ENCODE peak calls at places on chromosomes 3 and 15, in nine cellular contexts. One of them, this sample, is unnamed.

GRCh38 chr15:62163847-62164499 is 1.1 kb downstream of the C2CD4B start:
- DNase-seq in aorta: no peak
- DNase-seq in HCT116: no peak
- DNase-seq in fibroblast of lung: no peak
- DNase-seq in AG04449: no peak
- DNase-seq in stomach: peak
- DNase-seq in foreskin fibroblast: peak
- DNase-seq in GM23338: peak
- DNase-seq in CD8-positive, alpha-beta T cell: no peak
- DNase-seq in this sample: no peak

GRCh38 chr15:91860498-91860897 is 7.0 kb downstream of the SLCO3A1 start:
- DNase-seq in CD8-positive, alpha-beta T cell: no peak
- DNase-seq in aorta: no peak
- DNase-seq in GM23338: no peak
- DNase-seq in HCT116: no peak
- DNase-seq in fibroblast of lung: no peak
- DNase-seq in AG04449: no peak
- DNase-seq in foreskin fibroblast: no peak
- DNase-seq in stomach: no peak
- DNase-seq in this sample: no peak

GRCh38 chr15:29968099-29968892 is 114.5 kb upstream of the GOLGA8J start:
- DNase-seq in foreskin fibroblast: peak
- DNase-seq in AG04449: no peak
- DNase-seq in CD8-positive, alpha-beta T cell: no peak
- DNase-seq in stomach: no peak
- DNase-seq in fibroblast of lung: no peak
- DNase-seq in HCT116: no peak
- DNase-seq in GM23338: peak
- DNase-seq in aorta: no peak
- DNase-seq in this sample: no peak

GRCh38 chr3:41881233-41881821 is 80.6 kb downstream of the ULK4 start:
- DNase-seq in foreskin fibroblast: peak
- DNase-seq in GM23338: peak
- DNase-seq in HCT116: no peak
- DNase-seq in stomach: no peak
- DNase-seq in fibroblast of lung: peak
- DNase-seq in CD8-positive, alpha-beta T cell: no peak
- DNase-seq in AG04449: no peak
- DNase-seq in aorta: no peak
- DNase-seq in this sample: peak

GRCh38 chr3:49534581-49535495 is 19.4 kb upstream of the BSN start:
- DNase-seq in CD8-positive, alpha-beta T cell: no peak
- DNase-seq in AG04449: no peak
- DNase-seq in foreskin fibroblast: peak
- DNase-seq in fibroblast of lung: no peak
- DNase-seq in aorta: no peak
- DNase-seq in GM23338: peak
- DNase-seq in stomach: peak
- DNase-seq in HCT116: no peak
- DNase-seq in this sample: no peak

GRCh38 chr15:67133738-67134576 is 68.6 kb downstream of the SMAD3 start:
- DNase-seq in CD8-positive, alpha-beta T cell: peak
- DNase-seq in stomach: no peak
- DNase-seq in AG04449: no peak
- DNase-seq in foreskin fibroblast: peak
- DNase-seq in GM23338: peak
- DNase-seq in HCT116: no peak
- DNase-seq in fibroblast of lung: no peak
- DNase-seq in aorta: no peak
- DNase-seq in this sample: peak

GRCh38 chr3:58874248-58874741 is 175.5 kb downstream of the CFAP20DC start:
- DNase-seq in GM23338: no peak
- DNase-seq in CD8-positive, alpha-beta T cell: no peak
- DNase-seq in fibroblast of lung: no peak
- DNase-seq in aorta: no peak
- DNase-seq in foreskin fibroblast: no peak
- DNase-seq in AG04449: no peak
- DNase-seq in stomach: no peak
- DNase-seq in HCT116: peak
- DNase-seq in this sample: no peak

GRCh38 chr3:30227571-30228301 is 378.7 kb upstream of the TGFBR2 start:
- DNase-seq in HCT116: peak
- DNase-seq in fibroblast of lung: peak
- DNase-seq in aorta: no peak
- DNase-seq in AG04449: peak
- DNase-seq in GM23338: no peak
- DNase-seq in CD8-positive, alpha-beta T cell: no peak
- DNase-seq in stomach: no peak
- DNase-seq in foreskin fibroblast: peak
- DNase-seq in this sample: peak

GRCh38 chr3:49602877-49603411 is 48.7 kb downstream of the BSN start:
- DNase-seq in HCT116: peak
- DNase-seq in fibroblast of lung: no peak
- DNase-seq in foreskin fibroblast: no peak
- DNase-seq in GM23338: no peak
- DNase-seq in AG04449: no peak
- DNase-seq in aorta: no peak
- DNase-seq in CD8-positive, alpha-beta T cell: peak
- DNase-seq in stomach: peak
- DNase-seq in this sample: no peak

GRCh38 chr3:54837964-54838363 is 89.9 kb downstream of the LRTM1 start:
- DNase-seq in foreskin fibroblast: peak
- DNase-seq in CD8-positive, alpha-beta T cell: no peak
- DNase-seq in GM23338: no peak
- DNase-seq in fibroblast of lung: peak
- DNase-seq in AG04449: no peak
- DNase-seq in stomach: no peak
- DNase-seq in aorta: no peak
- DNase-seq in HCT116: no peak
- DNase-seq in this sample: no peak

GRCh38 chr15:29740692-29741311 is 81.5 kb downstream of the TJP1 start:
- DNase-seq in fibroblast of lung: no peak
- DNase-seq in foreskin fibroblast: peak
- DNase-seq in CD8-positive, alpha-beta T cell: no peak
- DNase-seq in HCT116: no peak
- DNase-seq in AG04449: no peak
- DNase-seq in aorta: no peak
- DNase-seq in GM23338: peak
- DNase-seq in stomach: no peak
- DNase-seq in this sample: no peak

DNA sequence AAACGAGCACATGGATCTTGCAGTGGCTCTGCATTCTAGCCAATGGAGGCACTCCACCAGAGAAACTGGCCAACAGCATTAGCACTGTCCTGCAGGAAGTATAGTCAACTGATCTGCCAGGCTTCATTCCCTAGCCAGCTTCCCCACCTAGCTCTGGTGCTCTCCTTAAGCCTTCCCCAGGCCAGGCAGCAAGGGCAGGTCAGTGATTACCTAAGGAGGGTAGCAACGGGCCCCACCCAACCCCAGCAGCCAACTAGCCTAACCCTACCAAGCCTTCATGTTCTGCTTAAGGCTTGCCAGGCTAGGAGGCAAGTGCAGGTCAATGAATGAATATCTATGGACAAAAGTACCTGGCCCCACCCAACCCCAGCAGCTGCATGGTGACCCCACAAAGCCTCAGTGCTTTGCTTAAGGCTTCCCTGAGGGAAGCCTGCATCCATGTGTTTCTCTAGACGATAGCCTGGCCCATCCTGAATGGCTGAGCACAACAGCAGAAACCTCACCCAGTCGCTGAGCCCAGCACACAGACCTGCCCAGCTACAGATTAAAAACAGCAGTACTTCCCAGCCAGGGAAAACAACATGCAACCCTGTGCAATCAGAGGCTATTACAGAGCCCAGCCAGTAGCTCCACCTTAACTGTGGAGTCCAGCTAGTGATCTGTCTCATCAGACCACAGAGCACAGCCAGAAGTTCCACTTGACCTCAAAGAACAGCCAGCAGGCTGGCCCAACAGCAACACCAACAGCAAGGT is 28.5 kb downstream of the THBS1 start:
- DNase-seq in foreskin fibroblast: no peak
- DNase-seq in HCT116: no peak
- DNase-seq in GM23338: no peak
- DNase-seq in CD8-positive, alpha-beta T cell: no peak
- DNase-seq in AG04449: no peak
- DNase-seq in aorta: no peak
- DNase-seq in stomach: peak
- DNase-seq in fibroblast of lung: no peak
- DNase-seq in this sample: no peak
- H3K4me3 ChIP-seq in foreskin fibroblast: no peak
- H3K4me3 ChIP-seq in HCT116: no peak
- H3K4me3 ChIP-seq in GM23338: no peak
- H3K4me3 ChIP-seq in CD8-positive, alpha-beta T cell: no peak
- H3K4me3 ChIP-seq in AG04449: no peak
- H3K4me3 ChIP-seq in aorta: no peak
- H3K4me3 ChIP-seq in stomach: no peak
- H3K4me3 ChIP-seq in fibroblast of lung: no peak
- H3K4me3 ChIP-seq in this sample: no peak

GRCh38 chr3:186194451-186194811 is 85.5 kb upstream of the ETV5 start:
- DNase-seq in HCT116: no peak
- DNase-seq in CD8-positive, alpha-beta T cell: no peak
- DNase-seq in fibroblast of lung: no peak
- DNase-seq in aorta: no peak
- DNase-seq in stomach: no peak
- DNase-seq in AG04449: no peak
- DNase-seq in foreskin fibroblast: no peak
- DNase-seq in GM23338: no peak
- DNase-seq in this sample: no peak

GRCh38 chr3:186192823-186193222 is 83.9 kb upstream of the ETV5 start:
- DNase-seq in AG04449: no peak
- DNase-seq in CD8-positive, alpha-beta T cell: no peak
- DNase-seq in stomach: no peak
- DNase-seq in GM23338: no peak
- DNase-seq in foreskin fibroblast: no peak
- DNase-seq in HCT116: no peak
- DNase-seq in fibroblast of lung: no peak
- DNase-seq in aorta: no peak
- DNase-seq in this sample: no peak

GRCh38 chr3:186189492-186189891 is 80.6 kb upstream of the ETV5 start:
- DNase-seq in foreskin fibroblast: no peak
- DNase-seq in HCT116: no peak
- DNase-seq in AG04449: no peak
- DNase-seq in stomach: no peak
- DNase-seq in aorta: no peak
- DNase-seq in fibroblast of lung: no peak
- DNase-seq in CD8-positive, alpha-beta T cell: no peak
- DNase-seq in GM23338: no peak
- DNase-seq in this sample: no peak

GRCh38 chr3:186198442-186198841 is 89.6 kb upstream of the ETV5 start:
- DNase-seq in CD8-positive, alpha-beta T cell: no peak
- DNase-seq in fibroblast of lung: no peak
- DNase-seq in GM23338: no peak
- DNase-seq in aorta: no peak
- DNase-seq in AG04449: no peak
- DNase-seq in foreskin fibroblast: no peak
- DNase-seq in HCT116: no peak
- DNase-seq in stomach: no peak
- DNase-seq in this sample: no peak

GRCh38 chr3:186193534-186194450 is 84.9 kb upstream of the ETV5 start:
- DNase-seq in aorta: no peak
- DNase-seq in foreskin fibroblast: no peak
- DNase-seq in CD8-positive, alpha-beta T cell: no peak
- DNase-seq in AG04449: no peak
- DNase-seq in HCT116: no peak
- DNase-seq in fibroblast of lung: no peak
- DNase-seq in stomach: no peak
- DNase-seq in GM23338: peak
- DNase-seq in this sample: no peak
- H3K4me3 ChIP-seq in aorta: no peak
- H3K4me3 ChIP-seq in foreskin fibroblast: no peak
- H3K4me3 ChIP-seq in CD8-positive, alpha-beta T cell: no peak
- H3K4me3 ChIP-seq in AG04449: no peak
- H3K4me3 ChIP-seq in HCT116: no peak
- H3K4me3 ChIP-seq in fibroblast of lung: peak
- H3K4me3 ChIP-seq in stomach: peak
- H3K4me3 ChIP-seq in GM23338: peak
- H3K4me3 ChIP-seq in this sample: peak

GRCh38 chr3:105867690-105868449 is 942 bp downstream of the CBLB start:
- DNase-seq in fibroblast of lung: peak
- DNase-seq in GM23338: peak
- DNase-seq in stomach: no peak
- DNase-seq in aorta: no peak
- DNase-seq in AG04449: no peak
- DNase-seq in foreskin fibroblast: peak
- DNase-seq in CD8-positive, alpha-beta T cell: no peak
- DNase-seq in HCT116: no peak
- DNase-seq in this sample: no peak

GRCh38 chr3:105863608-105864007 is 5.2 kb downstream of the CBLB start:
- DNase-seq in AG04449: no peak
- DNase-seq in foreskin fibroblast: no peak
- DNase-seq in GM23338: no peak
- DNase-seq in HCT116: no peak
- DNase-seq in fibroblast of lung: no peak
- DNase-seq in aorta: no peak
- DNase-seq in stomach: no peak
- DNase-seq in CD8-positive, alpha-beta T cell: no peak
- DNase-seq in this sample: no peak

GRCh38 chr3:105865867-105866350 is 2.9 kb downstream of the CBLB start:
- DNase-seq in GM23338: no peak
- DNase-seq in CD8-positive, alpha-beta T cell: no peak
- DNase-seq in aorta: no peak
- DNase-seq in foreskin fibroblast: peak
- DNase-seq in AG04449: no peak
- DNase-seq in fibroblast of lung: no peak
- DNase-seq in stomach: no peak
- DNase-seq in HCT116: no peak
- DNase-seq in this sample: no peak

GRCh38 chr3:105866656-105867653 is 1.9 kb downstream of the CBLB start:
- DNase-seq in GM23338: peak
- DNase-seq in HCT116: no peak
- DNase-seq in aorta: no peak
- DNase-seq in stomach: no peak
- DNase-seq in AG04449: no peak
- DNase-seq in CD8-positive, alpha-beta T cell: no peak
- DNase-seq in foreskin fibroblast: peak
- DNase-seq in fibroblast of lung: peak
- DNase-seq in this sample: no peak

GRCh38 chr3:105865016-105865623 is 3.7 kb downstream of the CBLB start:
- DNase-seq in stomach: no peak
- DNase-seq in AG04449: no peak
- DNase-seq in CD8-positive, alpha-beta T cell: no peak
- DNase-seq in aorta: no peak
- DNase-seq in fibroblast of lung: peak
- DNase-seq in HCT116: no peak
- DNase-seq in GM23338: no peak
- DNase-seq in foreskin fibroblast: no peak
- DNase-seq in this sample: no peak
- H3K4me3 ChIP-seq in stomach: peak
- H3K4me3 ChIP-seq in AG04449: peak
- H3K4me3 ChIP-seq in CD8-positive, alpha-beta T cell: peak
- H3K4me3 ChIP-seq in aorta: no peak
- H3K4me3 ChIP-seq in fibroblast of lung: peak
- H3K4me3 ChIP-seq in HCT116: no peak
- H3K4me3 ChIP-seq in GM23338: no peak
- H3K4me3 ChIP-seq in foreskin fibroblast: peak
- H3K4me3 ChIP-seq in this sample: peak

DNA sequence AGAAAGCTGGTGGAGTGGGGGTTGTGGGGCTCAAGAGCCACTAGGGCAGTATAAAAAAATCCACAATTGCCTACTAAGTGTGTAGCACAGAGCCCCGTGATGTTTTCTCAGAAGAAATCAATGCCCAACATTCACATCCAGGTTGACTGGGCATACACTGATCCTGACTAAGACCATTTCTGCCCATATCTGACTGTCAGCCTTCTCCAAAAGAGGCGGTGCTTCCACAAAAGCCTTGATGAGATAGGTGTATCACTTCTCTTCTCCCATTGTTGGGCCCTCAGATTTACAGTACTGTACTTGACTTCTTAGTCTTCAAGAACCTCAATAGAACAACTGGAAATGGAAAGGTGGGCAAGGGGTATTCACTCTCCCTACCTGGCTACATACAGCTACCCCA is 1.4 kb downstream of the POPDC2 start:
- DNase-seq in stomach: no peak
- DNase-seq in CD8-positive, alpha-beta T cell: no peak
- DNase-seq in HCT116: no peak
- DNase-seq in foreskin fibroblast: no peak
- DNase-seq in AG04449: no peak
- DNase-seq in aorta: no peak
- DNase-seq in GM23338: no peak
- DNase-seq in fibroblast of lung: no peak
- DNase-seq in this sample: no peak
- H3K4me3 ChIP-seq in stomach: peak
- H3K4me3 ChIP-seq in CD8-positive, alpha-beta T cell: no peak
- H3K4me3 ChIP-seq in HCT116: no peak
- H3K4me3 ChIP-seq in foreskin fibroblast: no peak
- H3K4me3 ChIP-seq in AG04449: no peak
- H3K4me3 ChIP-seq in aorta: no peak
- H3K4me3 ChIP-seq in GM23338: no peak
- H3K4me3 ChIP-seq in fibroblast of lung: no peak
- H3K4me3 ChIP-seq in this sample: no peak

This sample was measured in skeletal muscle cell.